ENCODE peak calls at places on chromosomes 2 and 18, in seven cellular contexts. G is Calu3, D is choroid plexus epithelial cell, H is transverse colon, M is activated T-cell treated with anti-CD3 and anti-CD28 coated beads for 1 hour, O is left cardiac atrium, T is coronary artery. V is an unnamed sample.

GRCh38 chr2:15905986-15906491 is 34.3 kb upstream of the MYCN start:
- DNase-seq in G (no peak), D (no peak), H (no peak), M (no peak), O (no peak), T (no peak), V (no peak)

GRCh38 chr2:189624648-189625355 is 36.5 kb upstream of the ASNSD1 start:
- DNase-seq in G (peak), D (no peak), H (no peak), M (no peak), O (no peak), T (no peak), V (no peak)

GRCh38 chr18:7290077-7290476 is 59.2 kb downstream of the LRRC30 start:
- DNase-seq in G (no peak), D (no peak), H (no peak), M (no peak), O (no peak), T (no peak), V (no peak)

GRCh38 chr2:133123393-133123792 is 444.9 kb downstream of the NCKAP5 start:
- DNase-seq in G (no peak), D (no peak), H (no peak), M (no peak), O (no peak), T (no peak), V (no peak)

GRCh38 chr2:163182764-163183354 is 344.3 kb upstream of the KCNH7 start:
- DNase-seq in G (no peak), D (peak), H (no peak), M (no peak), O (no peak), T (no peak), V (no peak)

GRCh38 chr2:15058015-15058414 is 425.5 kb downstream of the LRATD1 start:
- DNase-seq in G (no peak), D (no peak), H (no peak), M (no peak), O (no peak), T (no peak), V (no peak)

GRCh38 chr2:240348522-240348921 is 86.9 kb upstream of the GPC1 start:
- DNase-seq in G (no peak), D (peak), H (no peak), M (no peak), O (peak), T (no peak), V (no peak)

GRCh38 chr2:64214281-64215115 is 70.3 kb upstream of the PELI1 start:
- DNase-seq in G (no peak), D (no peak), H (peak), M (no peak), O (peak), T (no peak), V (peak)

GRCh38 chr2:196160101-196160500 is 11.3 kb downstream of the STK17B start:
- DNase-seq in G (peak), D (peak), H (peak), M (no peak), O (no peak), T (no peak), V (peak)

GRCh38 chr2:20113986-20114938 is 62.8 kb upstream of the LAPTM4A start:
- DNase-seq in G (peak), D (no peak), H (peak), M (no peak), O (no peak), T (no peak), V (no peak)

GRCh38 chr18:59708988-59709387 is 11.8 kb upstream of the CCBE1 start:
- DNase-seq in G (no peak), D (no peak), H (no peak), M (no peak), O (no peak), T (no peak), V (no peak)

GRCh38 chr2:155485141-155485842 is 786.8 kb downstream of the KCNJ3 start:
- DNase-seq in G (no peak), D (no peak), H (no peak), M (no peak), O (no peak), T (no peak), V (no peak)

GRCh38 chr2:128625966-128626757 is 307.5 kb upstream of the HS6ST1 start:
- DNase-seq in G (no peak), D (no peak), H (no peak), M (no peak), O (no peak), T (no peak), V (no peak)

GRCh38 chr2:118040889-118041288 is 27.0 kb upstream of the CCDC93 start:
- DNase-seq in G (no peak), D (no peak), H (no peak), M (no peak), O (no peak), T (no peak), V (no peak)

GRCh38 chr2:205539603-205540002 is 142.7 kb upstream of the NRP2 start:
- DNase-seq in G (no peak), D (no peak), H (no peak), M (no peak), O (no peak), T (no peak), V (no peak)

GRCh38 chr18:37671530-37671929 is 105.9 kb upstream of the CELF4 start:
- DNase-seq in G (no peak), D (no peak), H (no peak), M (no peak), O (no peak), T (no peak), V (no peak)

GRCh38 chr2:100983684-100984310 is 18.3 kb upstream of the RPL31 start:
- DNase-seq in G (no peak), D (no peak), H (no peak), M (no peak), O (peak), T (no peak), V (no peak)

GRCh38 chr2:1561793-1562521 is 148.7 kb downstream of the TPO start:
- DNase-seq in G (no peak), D (no peak), H (no peak), M (no peak), O (peak), T (no peak), V (no peak)

GRCh38 chr18:70461323-70462077 is 172.7 kb downstream of the SOCS6 start:
- DNase-seq in G (no peak), D (no peak), H (no peak), M (no peak), O (no peak), T (no peak), V (no peak)

GRCh38 chr2:11891591-11891990 is 145.2 kb downstream of the LPIN1 start:
- DNase-seq in G (no peak), D (no peak), H (no peak), M (no peak), O (no peak), T (peak), V (no peak)

GRCh38 chr2:220081171-220081570 is 453.7 kb downstream of the SLC4A3 start:
- DNase-seq in G (no peak), D (no peak), H (no peak), M (no peak), O (no peak), T (no peak), V (no peak)

V was measured in left colon.